ENCODE peak calls at places on chromosomes 3 and 15, in six cellular contexts. J, U, R, E, Z and Y are unnamed samples. For H3K9me3, the result is how much of the 10 kb centered on the place peaks cover.

GRCh38 chr15:69926011-69926410 is 171.7 kb downstream of the TLE3 start:
- DNase-seq in R (no peak), E (no peak), J (no peak), U (no peak), Z (no peak), Y (no peak)

GRCh38 chr3:119990888-119991287 is 103.4 kb downstream of the GSK3B start:
- DNase-seq in Z (no peak), R (no peak), U (peak), J (no peak), E (no peak), Y (no peak)

GRCh38 chr15:87881001-87881400 is 375.5 kb downstream of the NTRK3 start:
- DNase-seq in R (no peak), E (no peak), J (no peak), U (no peak), Z (no peak), Y (no peak)

GRCh38 chr15:23074684-23075083 is 35.3 kb upstream of the TUBGCP5 start:
- DNase-seq in Z (no peak), J (no peak), U (no peak), E (no peak), R (no peak), Y (no peak)

GRCh38 chr15:68846851-68847439 is 26.2 kb upstream of the ANP32A start:
- DNase-seq in J (no peak), R (no peak), Z (no peak), E (no peak), U (no peak), Y (no peak)

GRCh38 chr15:91611924-91612323 is 241.6 kb upstream of the SLCO3A1 start:
- DNase-seq in E (no peak), U (no peak), Z (no peak), R (no peak), J (no peak), Y (no peak)

GRCh38 chr3:25548836-25549235 is 115.9 kb downstream of the TOP2B start:
- DNase-seq in Z (no peak), J (no peak), R (no peak), E (no peak), U (no peak), Y (no peak)

GRCh38 chr3:16377847-16378302 is 112.9 kb downstream of the OXNAD1 start:
- DNase-seq in J (no peak), R (no peak), U (no peak), E (no peak), Z (no peak), Y (no peak)

GRCh38 chr15:39685999-39686613 is 96.5 kb downstream of the FSIP1 start:
- DNase-seq in J (no peak), E (peak), Z (no peak), U (peak), R (peak), Y (no peak)

GRCh38 chr3:29183346-29184087 is 97.4 kb upstream of the RBMS3 start:
- DNase-seq in Z (no peak), E (no peak), U (peak), R (no peak), J (no peak), Y (no peak)

GRCh38 chr15:98896802-98897732 is 110.5 kb downstream of the PGPEP1L start:
- DNase-seq in R (no peak), E (no peak), J (no peak), U (peak), Z (no peak), Y (no peak)

GRCh38 chr15:40320931-40321371 is 2.5 kb upstream of the INAFM2 start:
- DNase-seq in E (no peak), Z (peak), J (no peak), U (peak), R (peak), Y (no peak)

GRCh38 chr15:80403712-80404056 is 498 bp upstream of the ARNT2 start:
- DNase-seq in R (no peak), J (peak), U (no peak), Z (no peak), E (no peak), Y (no peak)
- H3K4me3 ChIP-seq in R (peak), J (peak), U (no peak), Z (peak), E (no peak), Y (peak)

GRCh38 chr3:169965562-169965961 is 1.0 kb upstream of the SEC62 start:
- DNase-seq in Z (no peak), U (no peak), E (no peak), R (no peak), J (no peak), Y (no peak)
- H3K27ac ChIP-seq in Z (no peak), U (no peak), E (peak), R (no peak), J (no peak), Y (no peak)

DNA sequence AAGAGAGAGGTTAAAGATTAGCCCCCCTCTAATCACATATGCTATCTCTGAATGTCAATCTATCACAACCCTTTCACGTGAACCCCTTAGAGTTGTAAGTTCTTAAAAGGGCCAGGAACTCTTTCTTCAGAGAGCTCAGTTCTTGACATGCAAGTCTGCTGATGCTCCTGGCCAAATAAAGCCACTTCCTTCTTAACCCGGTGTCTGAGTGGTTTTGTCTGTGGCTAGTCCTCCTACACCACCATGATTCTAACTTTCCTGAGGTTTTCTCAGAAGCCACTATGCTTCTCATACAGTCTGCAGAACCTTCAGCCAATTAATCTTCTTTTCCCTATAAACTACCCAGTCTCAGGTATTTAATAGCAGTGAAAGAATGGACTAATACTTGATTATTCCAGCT is 231.1 kb upstream of the CNTN6 start:
- DNase-seq in E (no peak), U (no peak), R (no peak), J (no peak), Z (no peak), Y (no peak)
- H3K9me3 ChIP-seq in E (under half), U (under half), R (under half), J (under half), Z (under half), Y (under half)

DNA sequence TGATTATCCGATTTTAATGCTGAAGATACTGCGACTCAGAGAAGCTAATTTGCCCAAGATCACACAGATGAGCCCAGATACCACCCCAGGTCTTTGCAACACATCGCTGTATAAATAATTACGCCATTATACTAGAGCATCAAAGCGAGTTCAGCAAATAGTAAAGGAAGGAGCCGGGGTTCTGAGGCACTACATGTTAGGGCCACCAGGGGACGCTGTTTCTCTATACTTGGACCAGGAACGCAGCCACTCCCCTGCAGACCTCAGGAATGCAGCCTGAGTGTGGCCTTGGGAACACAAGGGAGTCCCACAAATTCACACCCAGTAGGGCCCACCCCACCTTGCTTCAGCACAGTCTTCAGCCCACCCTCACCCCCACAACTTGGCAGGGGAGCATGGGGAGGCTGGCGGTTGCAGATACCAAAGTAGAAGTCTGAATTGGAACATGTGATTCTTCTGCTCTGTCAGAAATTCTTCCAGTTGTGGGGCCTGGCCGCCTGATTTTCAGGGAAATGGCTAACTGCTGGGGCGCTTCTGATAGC is 57.8 kb upstream of the RYK start:
- DNase-seq in R (peak), Z (peak), E (peak), U (peak), J (peak), Y (peak)
- H3K4me3 ChIP-seq in R (peak), Z (no peak), E (no peak), U (peak), J (no peak), Y (no peak)

GRCh38 chr3:73805435-73805834 is 180.7 kb upstream of the PDZRN3 start:
- DNase-seq in E (no peak), U (peak), R (peak), J (peak), Z (no peak), Y (peak)

GRCh38 chr3:73813291-73813977 is 188.7 kb upstream of the PDZRN3 start:
- DNase-seq in R (no peak), J (no peak), E (no peak), Z (no peak), U (peak), Y (no peak)

GRCh38 chr3:73804204-73804603 is 179.5 kb upstream of the PDZRN3 start:
- DNase-seq in U (no peak), R (no peak), E (no peak), Z (no peak), J (no peak), Y (no peak)

GRCh38 chr3:73812054-73812453 is 187.3 kb upstream of the PDZRN3 start:
- DNase-seq in R (no peak), J (no peak), U (no peak), E (no peak), Z (no peak), Y (no peak)

GRCh38 chr3:73808862-73809509 is 184.2 kb upstream of the PDZRN3 start:
- DNase-seq in J (no peak), U (no peak), Z (no peak), E (no peak), R (no peak), Y (no peak)
- H3K27ac ChIP-seq in J (no peak), U (no peak), Z (no peak), E (no peak), R (no peak), Y (no peak)

GRCh38 chr3:44642337-44642736 is 6.2 kb upstream of the ZNF35 start:
- DNase-seq in U (no peak), Z (no peak), E (no peak), J (no peak), R (no peak), Y (no peak)
- H3K9me3 ChIP-seq in U (under half), Z (under half), E (under half), J (under half), R (half or more), Y (under half)

DNA sequence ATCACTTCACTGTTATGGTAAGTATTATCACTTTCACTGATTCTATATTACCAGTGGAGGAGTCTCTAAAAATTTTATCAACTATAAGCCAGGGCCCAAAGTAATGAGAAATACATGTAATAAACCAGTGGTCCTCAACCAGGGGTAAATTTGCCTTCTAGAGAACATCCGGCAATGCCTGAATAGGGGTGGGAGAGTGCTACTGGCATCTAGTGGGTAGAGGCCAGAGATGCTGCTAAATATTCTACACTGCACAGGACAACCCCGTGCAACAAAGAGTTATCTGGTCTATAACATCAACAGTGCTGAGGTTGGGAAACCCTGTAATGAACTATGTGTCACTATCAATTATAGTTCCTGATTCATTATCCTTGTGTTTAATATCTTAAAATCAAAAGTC is 2.2 kb downstream of the LYSMD2 start:
- DNase-seq in E (no peak), U (no peak), R (no peak), Z (no peak), J (no peak), Y (no peak)
- H3K4me3 ChIP-seq in E (no peak), U (no peak), R (no peak), Z (no peak), J (no peak), Y (no peak)

GRCh38 chr3:9249273-9250192 is at the start of gene SRGAP3:
- DNase-seq in Z (peak), U (peak), E (peak), J (peak), R (peak), Y (peak)

GRCh38 chr3:9247361-9248231 is 1.9 kb downstream of the SRGAP3 start:
- DNase-seq in R (no peak), J (no peak), U (no peak), E (no peak), Z (no peak), Y (no peak)

GRCh38 chr3:9246196-9246595 is 3.2 kb downstream of the SRGAP3 start:
- DNase-seq in E (no peak), J (no peak), Z (no peak), R (no peak), U (no peak), Y (no peak)

GRCh38 chr3:9250236-9250635 is 790 bp upstream of the SRGAP3 start:
- DNase-seq in R (no peak), J (no peak), Z (no peak), E (no peak), U (no peak), Y (no peak)

DNA sequence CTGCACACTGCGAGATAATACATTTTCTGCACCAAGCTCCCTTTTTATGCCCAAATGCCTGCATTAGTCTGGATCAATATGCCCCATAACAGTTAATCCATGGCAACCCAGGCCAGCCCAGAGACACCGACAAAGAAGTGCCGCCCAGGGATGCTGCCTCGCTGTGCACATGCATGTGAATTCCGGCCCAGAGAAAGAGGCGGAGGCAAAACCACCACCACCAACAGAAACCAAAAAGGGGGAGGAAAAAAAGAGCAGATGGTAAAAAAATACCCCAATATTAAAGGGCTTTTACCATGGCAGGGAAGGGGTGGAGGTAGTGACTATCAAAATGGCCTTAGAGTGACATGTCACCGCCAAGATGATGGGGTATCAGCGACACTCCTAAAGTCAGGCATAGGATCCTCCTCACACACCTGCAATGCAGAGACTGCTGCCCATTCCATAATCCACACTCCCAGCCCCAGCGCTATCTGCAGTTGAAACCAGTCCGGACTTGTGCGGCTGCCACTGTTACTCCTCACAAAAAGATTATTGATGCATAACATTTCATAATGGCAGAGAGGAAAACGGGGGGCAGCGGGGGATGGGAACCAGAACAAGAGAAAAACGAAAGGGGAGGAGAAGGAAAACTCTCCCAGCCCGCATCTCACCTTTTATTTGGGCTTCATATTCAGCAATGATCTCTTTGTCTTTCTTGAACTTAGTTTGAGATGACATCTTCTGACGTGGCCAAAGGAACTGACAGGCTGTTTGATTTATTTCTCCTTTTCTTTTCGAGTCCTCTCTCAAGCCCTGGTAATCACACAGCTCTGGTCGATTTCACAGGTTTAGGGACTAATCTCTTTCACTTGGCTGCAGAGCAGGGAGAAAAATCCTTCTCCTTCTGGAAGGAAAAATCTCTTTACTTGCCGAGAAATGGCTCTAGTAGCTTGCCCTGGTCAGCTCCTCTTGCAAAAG is 934 bp downstream of the SRGAP3 start:
- DNase-seq in U (no peak), R (no peak), J (no peak), E (peak), Z (no peak), Y (no peak)
- H3K27ac ChIP-seq in U (no peak), R (no peak), J (no peak), E (no peak), Z (peak), Y (no peak)

GRCh38 chr15:27668471-27669220 is 430.5 kb downstream of the OCA2 start:
- DNase-seq in U (no peak), R (no peak), E (no peak), Z (no peak), J (no peak), Y (no peak)
- H3K9me3 ChIP-seq in U (under half), R (under half), E (under half), Z (under half), J (under half), Y (under half)

GRCh38 chr15:67146875-67147381 is 81.5 kb downstream of the SMAD3 start:
- DNase-seq in E (no peak), R (no peak), U (peak), J (no peak), Z (no peak), Y (no peak)

GRCh38 chr15:67147410-67147949 is 82.1 kb downstream of the SMAD3 start:
- DNase-seq in R (no peak), J (no peak), U (no peak), Z (no peak), E (no peak), Y (no peak)

GRCh38 chr15:67149859-67150824 is 84.7 kb downstream of the SMAD3 start:
- DNase-seq in U (peak), J (peak), Z (peak), E (no peak), R (peak), Y (peak)

GRCh38 chr15:67148196-67148701 is 82.8 kb downstream of the SMAD3 start:
- DNase-seq in U (peak), J (no peak), Z (no peak), E (no peak), R (no peak), Y (no peak)

GRCh38 chr15:67149068-67149841 is 83.9 kb downstream of the SMAD3 start:
- DNase-seq in E (no peak), J (no peak), R (no peak), Z (no peak), U (no peak), Y (peak)
- H3K4me3 ChIP-seq in E (no peak), J (no peak), R (no peak), Z (no peak), U (peak), Y (no peak)